ENCODE peak calls at places on chromosomes 11 and 22, in eight cellular contexts. One of them, this sample, is unnamed.

GRCh38 chr22:19959043-19959586 is 17.5 kb upstream of the TXNRD2 start:
- DNase-seq in heart left ventricle: peak
- DNase-seq in heart right ventricle: peak
- DNase-seq in colonic mucosa: peak
- DNase-seq in tibial nerve: peak
- DNase-seq in GM13976: no peak
- DNase-seq in pancreas: peak
- DNase-seq in bronchial epithelial cell: peak
- DNase-seq in this sample: no peak

GRCh38 chr22:48031589-48031988 is 1269.1 kb downstream of the TBC1D22A start:
- DNase-seq in bronchial epithelial cell: no peak
- DNase-seq in tibial nerve: no peak
- DNase-seq in GM13976: no peak
- DNase-seq in pancreas: no peak
- DNase-seq in heart left ventricle: no peak
- DNase-seq in colonic mucosa: no peak
- DNase-seq in heart right ventricle: no peak
- DNase-seq in this sample: no peak

GRCh38 chr11:18526130-18526520 is 617 bp downstream of the TSG101 start:
- DNase-seq in bronchial epithelial cell: no peak
- DNase-seq in pancreas: no peak
- DNase-seq in tibial nerve: no peak
- DNase-seq in heart right ventricle: no peak
- DNase-seq in GM13976: no peak
- DNase-seq in colonic mucosa: no peak
- DNase-seq in heart left ventricle: no peak
- DNase-seq in this sample: no peak

GRCh38 chr11:14500181-14500651 is 605 bp upstream of the COPB1 start:
- DNase-seq in colonic mucosa: peak
- DNase-seq in heart left ventricle: no peak
- DNase-seq in GM13976: peak
- DNase-seq in heart right ventricle: peak
- DNase-seq in tibial nerve: peak
- DNase-seq in pancreas: peak
- DNase-seq in bronchial epithelial cell: peak
- DNase-seq in this sample: peak

GRCh38 chr11:68282141-68282860 is 10.5 kb upstream of the C11orf24 start:
- DNase-seq in tibial nerve: no peak
- DNase-seq in GM13976: peak
- DNase-seq in heart right ventricle: no peak
- DNase-seq in colonic mucosa: no peak
- DNase-seq in pancreas: no peak
- DNase-seq in bronchial epithelial cell: peak
- DNase-seq in heart left ventricle: no peak
- DNase-seq in this sample: peak

GRCh38 chr11:111604392-111605009 is 2.3 kb downstream of the SIK2 start:
- DNase-seq in pancreas: no peak
- DNase-seq in tibial nerve: peak
- DNase-seq in bronchial epithelial cell: peak
- DNase-seq in colonic mucosa: no peak
- DNase-seq in heart right ventricle: no peak
- DNase-seq in GM13976: peak
- DNase-seq in heart left ventricle: no peak
- DNase-seq in this sample: peak

GRCh38 chr22:29830585-29830984 is 7.5 kb downstream of the ASCC2 start:
- DNase-seq in colonic mucosa: no peak
- DNase-seq in bronchial epithelial cell: no peak
- DNase-seq in heart left ventricle: peak
- DNase-seq in heart right ventricle: peak
- DNase-seq in tibial nerve: no peak
- DNase-seq in pancreas: no peak
- DNase-seq in GM13976: no peak
- DNase-seq in this sample: no peak

GRCh38 chr11:418343-419247 is 3.8 kb upstream of the SIGIRR start:
- DNase-seq in heart left ventricle: peak
- DNase-seq in bronchial epithelial cell: no peak
- DNase-seq in GM13976: no peak
- DNase-seq in colonic mucosa: no peak
- DNase-seq in heart right ventricle: no peak
- DNase-seq in pancreas: peak
- DNase-seq in tibial nerve: no peak
- DNase-seq in this sample: no peak

GRCh38 chr11:68099474-68100405 is 21.4 kb downstream of the CHKA start:
- DNase-seq in pancreas: peak
- DNase-seq in tibial nerve: no peak
- DNase-seq in GM13976: peak
- DNase-seq in colonic mucosa: peak
- DNase-seq in heart left ventricle: peak
- DNase-seq in heart right ventricle: peak
- DNase-seq in bronchial epithelial cell: no peak
- DNase-seq in this sample: no peak

GRCh38 chr11:95924414-95924760 is 480 bp upstream of the MTMR2 start:
- DNase-seq in heart left ventricle: no peak
- DNase-seq in heart right ventricle: no peak
- DNase-seq in GM13976: no peak
- DNase-seq in colonic mucosa: peak
- DNase-seq in tibial nerve: no peak
- DNase-seq in pancreas: no peak
- DNase-seq in bronchial epithelial cell: peak
- DNase-seq in this sample: no peak

GRCh38 chr11:45166604-45166897 is 20.1 kb downstream of the PRDM11 start:
- DNase-seq in tibial nerve: no peak
- DNase-seq in pancreas: no peak
- DNase-seq in GM13976: no peak
- DNase-seq in colonic mucosa: no peak
- DNase-seq in heart right ventricle: no peak
- DNase-seq in bronchial epithelial cell: no peak
- DNase-seq in heart left ventricle: no peak
- DNase-seq in this sample: no peak

GRCh38 chr11:68827733-68828132 is 14.0 kb downstream of the CPT1A start:
- DNase-seq in heart right ventricle: no peak
- DNase-seq in tibial nerve: no peak
- DNase-seq in bronchial epithelial cell: no peak
- DNase-seq in heart left ventricle: no peak
- DNase-seq in GM13976: no peak
- DNase-seq in pancreas: no peak
- DNase-seq in colonic mucosa: no peak
- DNase-seq in this sample: no peak

GRCh38 chr11:71537537-71537936 is 288 bp upstream of the KRTAP5-8 start:
- DNase-seq in heart right ventricle: no peak
- DNase-seq in colonic mucosa: no peak
- DNase-seq in bronchial epithelial cell: no peak
- DNase-seq in tibial nerve: no peak
- DNase-seq in heart left ventricle: no peak
- DNase-seq in GM13976: no peak
- DNase-seq in pancreas: no peak
- DNase-seq in this sample: no peak

GRCh38 chr11:26613759-26614158 is 41.7 kb upstream of the MUC15 start:
- DNase-seq in heart left ventricle: no peak
- DNase-seq in tibial nerve: no peak
- DNase-seq in bronchial epithelial cell: no peak
- DNase-seq in colonic mucosa: no peak
- DNase-seq in heart right ventricle: no peak
- DNase-seq in pancreas: no peak
- DNase-seq in GM13976: no peak
- DNase-seq in this sample: no peak

GRCh38 chr11:23897453-23898289 is 599.2 kb upstream of the LUZP2 start:
- DNase-seq in GM13976: no peak
- DNase-seq in bronchial epithelial cell: peak
- DNase-seq in pancreas: no peak
- DNase-seq in colonic mucosa: no peak
- DNase-seq in tibial nerve: no peak
- DNase-seq in heart left ventricle: no peak
- DNase-seq in heart right ventricle: no peak
- DNase-seq in this sample: peak

GRCh38 chr11:95567685-95568084 is 221.9 kb downstream of the FAM76B start:
- DNase-seq in colonic mucosa: no peak
- DNase-seq in heart right ventricle: no peak
- DNase-seq in pancreas: no peak
- DNase-seq in GM13976: no peak
- DNase-seq in bronchial epithelial cell: peak
- DNase-seq in heart left ventricle: no peak
- DNase-seq in tibial nerve: no peak
- DNase-seq in this sample: no peak

GRCh38 chr22:22507743-22508273 is 734 bp downstream of the ZNF280B start:
- DNase-seq in GM13976: no peak
- DNase-seq in heart right ventricle: no peak
- DNase-seq in tibial nerve: no peak
- DNase-seq in pancreas: no peak
- DNase-seq in heart left ventricle: no peak
- DNase-seq in colonic mucosa: no peak
- DNase-seq in bronchial epithelial cell: no peak
- DNase-seq in this sample: no peak

GRCh38 chr22:22506736-22507135 is 1.8 kb downstream of the ZNF280B start:
- DNase-seq in bronchial epithelial cell: no peak
- DNase-seq in colonic mucosa: no peak
- DNase-seq in tibial nerve: no peak
- DNase-seq in heart right ventricle: no peak
- DNase-seq in heart left ventricle: no peak
- DNase-seq in pancreas: no peak
- DNase-seq in GM13976: no peak
- DNase-seq in this sample: no peak

GRCh38 chr22:22513619-22514018 is 5.1 kb upstream of the ZNF280B start:
- DNase-seq in heart left ventricle: no peak
- DNase-seq in pancreas: no peak
- DNase-seq in tibial nerve: no peak
- DNase-seq in GM13976: no peak
- DNase-seq in colonic mucosa: no peak
- DNase-seq in bronchial epithelial cell: no peak
- DNase-seq in heart right ventricle: no peak
- DNase-seq in this sample: no peak

DNA sequence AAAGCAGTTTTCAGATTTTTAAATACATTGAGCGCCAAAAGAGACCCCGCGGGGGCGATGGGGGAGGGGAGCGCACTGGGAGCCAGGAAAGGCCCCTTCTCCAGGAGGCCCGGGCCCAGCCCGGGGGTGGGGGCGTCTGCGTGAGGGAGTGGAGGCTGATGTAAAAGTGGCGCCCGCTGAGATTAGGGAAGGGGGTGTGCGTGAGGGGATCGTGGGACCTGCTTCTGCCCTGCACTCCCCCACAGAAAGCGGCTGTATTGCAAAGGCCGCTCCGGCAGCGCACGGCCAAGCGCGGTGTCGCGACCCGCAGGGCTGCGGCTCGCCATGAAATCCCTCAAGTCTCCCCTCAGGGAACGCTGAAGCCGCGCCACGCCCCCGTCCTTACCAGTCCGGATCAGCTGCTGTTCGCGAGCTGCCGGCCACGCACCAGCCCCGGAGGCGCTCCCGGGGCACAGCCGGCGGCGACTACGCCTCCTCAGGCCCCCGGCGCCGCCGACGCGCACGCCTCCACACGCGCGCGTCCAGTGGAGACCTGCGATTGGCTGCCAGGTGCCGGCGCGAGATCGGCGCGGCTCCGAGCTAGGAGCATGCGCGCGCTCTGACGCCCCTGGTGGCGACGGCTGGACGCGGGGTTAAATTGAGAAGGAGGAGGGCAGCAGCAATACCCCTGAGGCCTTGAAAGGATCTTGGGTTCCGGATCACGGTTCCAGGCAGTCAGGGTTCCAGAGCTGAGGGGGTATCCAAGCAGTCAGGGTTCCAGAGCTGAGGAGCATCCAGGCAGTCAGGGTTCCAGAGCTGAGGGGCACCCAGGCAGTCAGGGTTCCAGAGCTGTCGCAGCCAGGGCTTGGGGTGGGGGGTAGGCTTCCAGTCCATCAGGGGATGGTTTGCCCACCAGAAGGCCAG is at the start of gene ZNF280B:
- DNase-seq in GM13976: peak
- DNase-seq in pancreas: peak
- DNase-seq in heart left ventricle: peak
- DNase-seq in bronchial epithelial cell: peak
- DNase-seq in heart right ventricle: peak
- DNase-seq in colonic mucosa: peak
- DNase-seq in tibial nerve: no peak
- DNase-seq in this sample: peak
- TF ChIP-seq CTCF in GM13976: peak
- TF ChIP-seq CTCF in pancreas: peak
- TF ChIP-seq CTCF in heart left ventricle: peak
- TF ChIP-seq CTCF in bronchial epithelial cell: peak
- TF ChIP-seq CTCF in heart right ventricle: peak
- TF ChIP-seq CTCF in colonic mucosa: peak
- TF ChIP-seq CTCF in tibial nerve: no peak
- TF ChIP-seq CTCF in this sample: peak

GRCh38 chr22:41762980-41763779 is 37.3 kb upstream of the CCDC134 start:
- DNase-seq in heart left ventricle: no peak
- DNase-seq in pancreas: peak
- DNase-seq in GM13976: peak
- DNase-seq in colonic mucosa: peak
- DNase-seq in heart right ventricle: no peak
- DNase-seq in tibial nerve: no peak
- DNase-seq in bronchial epithelial cell: peak
- DNase-seq in this sample: no peak
- TF ChIP-seq CTCF in heart left ventricle: peak
- TF ChIP-seq CTCF in pancreas: no peak
- TF ChIP-seq CTCF in GM13976: peak
- TF ChIP-seq CTCF in colonic mucosa: no peak
- TF ChIP-seq CTCF in heart right ventricle: peak
- TF ChIP-seq CTCF in tibial nerve: no peak
- TF ChIP-seq CTCF in bronchial epithelial cell: peak
- TF ChIP-seq CTCF in this sample: no peak

GRCh38 chr11:3959918-3960295 is 104.4 kb downstream of the STIM1 start:
- DNase-seq in GM13976: no peak
- DNase-seq in heart left ventricle: no peak
- DNase-seq in heart right ventricle: no peak
- DNase-seq in tibial nerve: no peak
- DNase-seq in bronchial epithelial cell: no peak
- DNase-seq in pancreas: no peak
- DNase-seq in colonic mucosa: no peak
- DNase-seq in this sample: no peak
- TF ChIP-seq CTCF in GM13976: no peak
- TF ChIP-seq CTCF in heart left ventricle: no peak
- TF ChIP-seq CTCF in heart right ventricle: no peak
- TF ChIP-seq CTCF in tibial nerve: no peak
- TF ChIP-seq CTCF in bronchial epithelial cell: no peak
- TF ChIP-seq CTCF in pancreas: no peak
- TF ChIP-seq CTCF in colonic mucosa: no peak
- TF ChIP-seq CTCF in this sample: no peak

DNA sequence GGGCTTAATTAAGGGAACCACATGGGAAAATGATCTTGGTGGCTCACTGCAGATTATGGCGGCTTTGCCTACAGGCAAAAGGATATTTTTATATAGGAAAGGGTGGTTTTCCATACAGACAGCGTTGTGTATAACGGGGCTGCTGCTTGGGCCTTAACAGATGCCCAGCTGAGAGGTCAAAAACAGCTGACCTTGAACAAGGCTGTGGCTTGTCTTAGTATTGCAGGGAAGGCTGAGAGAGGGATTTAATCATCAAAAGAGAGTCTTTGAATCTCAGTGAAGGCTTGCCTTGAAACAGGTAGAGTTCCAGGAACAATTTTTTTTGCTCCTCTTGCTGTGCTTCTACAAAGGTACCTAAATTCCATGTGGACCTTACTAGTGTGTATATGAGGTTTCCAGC is 301.6 kb upstream of the C11orf87 start:
- DNase-seq in heart right ventricle: no peak
- DNase-seq in tibial nerve: no peak
- DNase-seq in heart left ventricle: no peak
- DNase-seq in pancreas: no peak
- DNase-seq in GM13976: no peak
- DNase-seq in colonic mucosa: no peak
- DNase-seq in bronchial epithelial cell: no peak
- DNase-seq in this sample: no peak
- TF ChIP-seq CTCF in heart right ventricle: no peak
- TF ChIP-seq CTCF in tibial nerve: no peak
- TF ChIP-seq CTCF in heart left ventricle: no peak
- TF ChIP-seq CTCF in pancreas: no peak
- TF ChIP-seq CTCF in GM13976: no peak
- TF ChIP-seq CTCF in colonic mucosa: no peak
- TF ChIP-seq CTCF in bronchial epithelial cell: no peak
- TF ChIP-seq CTCF in this sample: no peak

This sample was measured in RWPE1.